ENCODE peak calls at places on chromosome 17, in ten cellular contexts. P is NCI-H1105; O is LoVo; C is thoracic aorta; J is NCI-H1092 treated with DMSO at 0.1 percent for 48 hours; R is endothelial cell; U is naive thymus-derived CD8-positive, alpha-beta T cell; W is stimulated activated CD4-positive, alpha-beta T cell treated with anti-CD3 and anti-CD28 coated beads, Interleukin-1b, Interleukin-23, amount 100 ng/mL, for 1 hour; H is CD4-positive, alpha-beta memory T cell; B is SK-N-SH. S is an unnamed sample.

GRCh38 chr17:17050346-17051345 is 8.4 kb downstream of the MPRIP start:
- DNase-seq in W (no peak), B (no peak), U (peak), P (no peak), R (no peak), C (no peak), J (no peak), H (no peak), O (no peak), S (no peak)

GRCh38 chr17:8939496-8940334 is 25.8 kb downstream of the PIK3R5 start:
- DNase-seq in P (no peak), W (no peak), U (no peak), J (no peak), C (no peak), B (no peak), R (no peak), O (no peak), H (peak), S (no peak)

GRCh38 chr17:61239953-61240352 is 159.7 kb upstream of the TBX2 start:
- DNase-seq in P (no peak), B (no peak), W (no peak), C (no peak), O (no peak), H (no peak), U (no peak), J (no peak), R (no peak), S (no peak)

GRCh38 chr17:42009170-42009569 is 8.1 kb downstream of the DNAJC7 start:
- DNase-seq in U (no peak), B (no peak), R (no peak), C (no peak), W (no peak), J (no peak), P (no peak), H (no peak), O (no peak), S (peak)

GRCh38 chr17:35750526-35751395 is 2.3 kb downstream of the GAS2L2 start:
- DNase-seq in P (no peak), H (no peak), C (no peak), J (no peak), W (no peak), R (no peak), U (peak), B (peak), O (no peak), S (no peak)

GRCh38 chr17:64679710-64680216 is 17.7 kb upstream of the SMURF2 start:
- DNase-seq in H (no peak), R (no peak), P (no peak), J (no peak), W (no peak), C (no peak), B (no peak), O (peak), U (no peak), S (no peak)

GRCh38 chr17:20225162-20226115 is 216.3 kb downstream of the SPECC1 start:
- DNase-seq in J (no peak), R (no peak), O (no peak), H (no peak), U (no peak), W (no peak), C (no peak), B (peak), P (no peak), S (no peak)

GRCh38 chr17:6531575-6531974 is 24.8 kb downstream of the PITPNM3 start:
- DNase-seq in P (no peak), C (no peak), O (no peak), B (no peak), J (no peak), W (no peak), R (no peak), H (no peak), U (no peak), S (no peak)

GRCh38 chr17:19650826-19651225 is 2.3 kb downstream of the ALDH3A2 start:
- DNase-seq in O (peak), W (no peak), J (no peak), H (no peak), U (no peak), B (no peak), P (no peak), R (no peak), C (no peak), S (no peak)

GRCh38 chr17:3873862-3874261 is 19.0 kb downstream of the CAMKK1 start:
- DNase-seq in U (no peak), B (no peak), J (no peak), O (no peak), P (no peak), R (no peak), C (no peak), H (no peak), W (no peak), S (no peak)

GRCh38 chr17:45425125-45425983 is 7.3 kb downstream of the ARHGAP27 start:
- DNase-seq in C (no peak), B (peak), H (no peak), P (peak), W (no peak), U (peak), O (peak), J (no peak), R (no peak), S (no peak)

S was measured in OCI-LY7.